ENCODE peak calls at places on chromosomes 7 and 10, in seven cellular contexts. One of them, this sample, is unnamed.

GRCh38 chr10:29676732-29677131 is 42.0 kb upstream of the SVIL start:
- DNase-seq in NCI-H460: no peak
- DNase-seq in fibroblast of the conjunctiva: no peak
- DNase-seq in naive thymus-derived CD8-positive, alpha-beta T cell: no peak
- DNase-seq in T-cell: no peak
- DNase-seq in activated T-helper 2 cell treated with anti-CD3 and anti-CD28 coated beads, Interferon-gamma antibody, Interleukin-2, Interleukin-4, amounts not matched to agents 10 μg/mL and 5 μg/mL and 100 μg/mL, durations not matched to agents 14 hours and 24 hours and 36 hours: no peak
- DNase-seq in RWPE1: no peak
- DNase-seq in this sample: no peak

GRCh38 chr10:122363722-122364463 is 10.6 kb upstream of the PLEKHA1 start:
- DNase-seq in fibroblast of the conjunctiva: no peak
- DNase-seq in RWPE1: peak
- DNase-seq in naive thymus-derived CD8-positive, alpha-beta T cell: no peak
- DNase-seq in NCI-H460: no peak
- DNase-seq in activated T-helper 2 cell treated with anti-CD3 and anti-CD28 coated beads, Interferon-gamma antibody, Interleukin-2, Interleukin-4, amounts not matched to agents 10 μg/mL and 5 μg/mL and 100 μg/mL, durations not matched to agents 14 hours and 24 hours and 36 hours: no peak
- DNase-seq in T-cell: no peak
- DNase-seq in this sample: no peak

GRCh38 chr7:131066635-131067034 is 261.0 kb upstream of the MKLN1 start:
- DNase-seq in activated T-helper 2 cell treated with anti-CD3 and anti-CD28 coated beads, Interferon-gamma antibody, Interleukin-2, Interleukin-4, amounts not matched to agents 10 μg/mL and 5 μg/mL and 100 μg/mL, durations not matched to agents 14 hours and 24 hours and 36 hours: no peak
- DNase-seq in NCI-H460: no peak
- DNase-seq in naive thymus-derived CD8-positive, alpha-beta T cell: no peak
- DNase-seq in fibroblast of the conjunctiva: no peak
- DNase-seq in T-cell: no peak
- DNase-seq in RWPE1: no peak
- DNase-seq in this sample: no peak

GRCh38 chr10:11586170-11586569 is 25.3 kb downstream of the USP6NL start:
- DNase-seq in T-cell: no peak
- DNase-seq in activated T-helper 2 cell treated with anti-CD3 and anti-CD28 coated beads, Interferon-gamma antibody, Interleukin-2, Interleukin-4, amounts not matched to agents 10 μg/mL and 5 μg/mL and 100 μg/mL, durations not matched to agents 14 hours and 24 hours and 36 hours: no peak
- DNase-seq in NCI-H460: no peak
- DNase-seq in RWPE1: no peak
- DNase-seq in fibroblast of the conjunctiva: no peak
- DNase-seq in naive thymus-derived CD8-positive, alpha-beta T cell: no peak
- DNase-seq in this sample: no peak

GRCh38 chr10:112724404-112724991 is 225.5 kb upstream of the TCF7L2 start:
- DNase-seq in RWPE1: peak
- DNase-seq in naive thymus-derived CD8-positive, alpha-beta T cell: no peak
- DNase-seq in fibroblast of the conjunctiva: no peak
- DNase-seq in T-cell: no peak
- DNase-seq in NCI-H460: no peak
- DNase-seq in activated T-helper 2 cell treated with anti-CD3 and anti-CD28 coated beads, Interferon-gamma antibody, Interleukin-2, Interleukin-4, amounts not matched to agents 10 μg/mL and 5 μg/mL and 100 μg/mL, durations not matched to agents 14 hours and 24 hours and 36 hours: no peak
- DNase-seq in this sample: no peak

GRCh38 chr10:118511720-118512119 is 83.7 kb downstream of the PRLHR start:
- DNase-seq in activated T-helper 2 cell treated with anti-CD3 and anti-CD28 coated beads, Interferon-gamma antibody, Interleukin-2, Interleukin-4, amounts not matched to agents 10 μg/mL and 5 μg/mL and 100 μg/mL, durations not matched to agents 14 hours and 24 hours and 36 hours: no peak
- DNase-seq in fibroblast of the conjunctiva: no peak
- DNase-seq in RWPE1: no peak
- DNase-seq in T-cell: no peak
- DNase-seq in naive thymus-derived CD8-positive, alpha-beta T cell: no peak
- DNase-seq in NCI-H460: no peak
- DNase-seq in this sample: no peak

GRCh38 chr7:74587435-74588126 is 69.9 kb upstream of the GTF2I start:
- DNase-seq in fibroblast of the conjunctiva: peak
- DNase-seq in activated T-helper 2 cell treated with anti-CD3 and anti-CD28 coated beads, Interferon-gamma antibody, Interleukin-2, Interleukin-4, amounts not matched to agents 10 μg/mL and 5 μg/mL and 100 μg/mL, durations not matched to agents 14 hours and 24 hours and 36 hours: no peak
- DNase-seq in T-cell: no peak
- DNase-seq in naive thymus-derived CD8-positive, alpha-beta T cell: no peak
- DNase-seq in RWPE1: peak
- DNase-seq in NCI-H460: peak
- DNase-seq in this sample: no peak

GRCh38 chr10:1142596-1142995 is 86.4 kb downstream of the WDR37 start:
- DNase-seq in fibroblast of the conjunctiva: no peak
- DNase-seq in T-cell: no peak
- DNase-seq in activated T-helper 2 cell treated with anti-CD3 and anti-CD28 coated beads, Interferon-gamma antibody, Interleukin-2, Interleukin-4, amounts not matched to agents 10 μg/mL and 5 μg/mL and 100 μg/mL, durations not matched to agents 14 hours and 24 hours and 36 hours: no peak
- DNase-seq in NCI-H460: no peak
- DNase-seq in RWPE1: no peak
- DNase-seq in naive thymus-derived CD8-positive, alpha-beta T cell: no peak
- DNase-seq in this sample: no peak

GRCh38 chr7:71308105-71308504 is 176.2 kb downstream of the GALNT17 start:
- DNase-seq in RWPE1: no peak
- DNase-seq in naive thymus-derived CD8-positive, alpha-beta T cell: no peak
- DNase-seq in NCI-H460: no peak
- DNase-seq in fibroblast of the conjunctiva: no peak
- DNase-seq in activated T-helper 2 cell treated with anti-CD3 and anti-CD28 coated beads, Interferon-gamma antibody, Interleukin-2, Interleukin-4, amounts not matched to agents 10 μg/mL and 5 μg/mL and 100 μg/mL, durations not matched to agents 14 hours and 24 hours and 36 hours: no peak
- DNase-seq in T-cell: no peak
- DNase-seq in this sample: no peak

GRCh38 chr7:27442446-27442845 is 199.8 kb downstream of the EVX1 start:
- DNase-seq in RWPE1: peak
- DNase-seq in T-cell: no peak
- DNase-seq in naive thymus-derived CD8-positive, alpha-beta T cell: no peak
- DNase-seq in NCI-H460: no peak
- DNase-seq in fibroblast of the conjunctiva: peak
- DNase-seq in activated T-helper 2 cell treated with anti-CD3 and anti-CD28 coated beads, Interferon-gamma antibody, Interleukin-2, Interleukin-4, amounts not matched to agents 10 μg/mL and 5 μg/mL and 100 μg/mL, durations not matched to agents 14 hours and 24 hours and 36 hours: no peak
- DNase-seq in this sample: no peak